ENCODE peak calls at places on chromosomes 5 and 9, in ten cellular contexts. Q is HFF-Myc, X is germinal center, C is B cell, H is D341Med, W is brain microvascular endothelial cell, I is naive B cell, N is ELF-1, A is mucosa of gallbladder, F is adrenal gland. V is an unnamed sample.

GRCh38 chr5:72815580-72816296 is 723 bp upstream of the TNPO1 start:
- DNase-seq in Q (no peak), X (peak; percentile 54), C (peak; percentile 50), H (no peak), W (no peak), I (no peak), N (no peak), A (no peak), F (no peak), V (no peak)

GRCh38 chr5:145975001-145975360 is 38.6 kb downstream of the SH3RF2 start:
- DNase-seq in Q (no peak), X (no peak), C (no peak), H (no peak), W (no peak), I (no peak), N (no peak), A (no peak), F (no peak), V (no peak)

GRCh38 chr5:1505506-1506241 is 18.1 kb downstream of the LPCAT1 start:
- DNase-seq in Q (no peak), X (no peak), C (no peak), H (peak; percentile 75), W (no peak), I (no peak), N (no peak), A (no peak), F (no peak), V (no peak)

GRCh38 chr5:151770383-151771258 is 1.1 kb upstream of the G3BP1 start:
- DNase-seq in Q (peak; percentile 31), X (peak; percentile 59), C (peak; percentile 66), H (peak; percentile 67), W (peak; percentile 73), I (no peak), N (peak; percentile 89), A (peak; percentile 71), F (peak; percentile 84), V (peak; percentile 51)

GRCh38 chr5:68070641-68071191 is 144.8 kb upstream of the PIK3R1 start:
- DNase-seq in Q (no peak), X (peak; percentile 4), C (no peak), H (no peak), W (no peak), I (no peak), N (no peak), A (no peak), F (no peak), V (peak; percentile 56)

GRCh38 chr9:134188421-134189166 is 24.2 kb upstream of the RNU6ATAC start:
- DNase-seq in Q (no peak), X (no peak), C (peak; percentile 15), H (peak; percentile 75), W (no peak), I (no peak), N (no peak), A (no peak), F (peak; percentile 32), V (no peak)

GRCh38 chr9:109460576-109460975 is 37.5 kb downstream of the PTPN3 start:
- DNase-seq in Q (no peak), X (no peak), C (no peak), H (no peak), W (no peak), I (no peak), N (no peak), A (no peak), F (no peak), V (no peak)

GRCh38 chr5:127833999-127834953 is 131.1 kb downstream of the CCDC192 start:
- DNase-seq in Q (no peak), X (no peak), C (no peak), H (no peak), W (no peak), I (no peak), N (no peak), A (no peak), F (no peak), V (no peak)

GRCh38 chr5:86542532-86542931 is 75.2 kb upstream of the COX7C start:
- DNase-seq in Q (no peak), X (no peak), C (no peak), H (no peak), W (no peak), I (no peak), N (no peak), A (no peak), F (no peak), V (no peak)

GRCh38 chr9:127943746-127944145 is 6.1 kb upstream of the DPM2 start:
- DNase-seq in Q (no peak), X (peak; percentile 78), C (peak; percentile 85), H (peak; percentile 93), W (peak; percentile 62), I (peak; percentile 73), N (peak; percentile 90), A (peak; percentile 80), F (peak; percentile 87), V (peak; percentile 86)

GRCh38 chr9:135083241-135083810 is 4.1 kb upstream of the OLFM1 start:
- DNase-seq in Q (no peak), X (no peak), C (no peak), H (no peak), W (no peak), I (no peak), N (no peak), A (no peak), F (no peak), V (no peak)

GRCh38 chr9:134755221-134755907 is 113.8 kb downstream of the COL5A1 start:
- DNase-seq in Q (no peak), X (no peak), C (no peak), H (no peak), W (no peak), I (no peak), N (no peak), A (no peak), F (no peak), V (no peak)

GRCh38 chr5:92580814-92581213 is 1000.2 kb downstream of the NR2F1-AS1 start:
- DNase-seq in Q (no peak), X (no peak), C (no peak), H (no peak), W (no peak), I (no peak), N (no peak), A (no peak), F (no peak), V (no peak)

GRCh38 chr9:134204041-134204440 is 39.7 kb upstream of the RNU6ATAC start:
- DNase-seq in Q (no peak), X (no peak), C (no peak), H (no peak), W (no peak), I (no peak), N (no peak), A (no peak), F (no peak), V (no peak)

GRCh38 chr5:20572560-20572959 is 584.6 kb upstream of the CDH18 start:
- DNase-seq in Q (no peak), X (no peak), C (no peak), H (no peak), W (no peak), I (no peak), N (no peak), A (no peak), F (no peak), V (no peak)

GRCh38 chr9:29211681-29212589 is 1638.7 kb upstream of the C9orf72 start:
- DNase-seq in Q (no peak), X (peak; percentile 55), C (peak; percentile 64), H (peak; percentile 91), W (no peak), I (no peak), N (peak; percentile 65), A (peak; percentile 35), F (peak; percentile 35), V (peak; percentile 80)

GRCh38 chr5:129904102-129904666 is at the start of gene CHSY3:
- DNase-seq in Q (no peak), X (peak; percentile 22), C (no peak), H (peak; percentile 87), W (peak; percentile 63), I (no peak), N (peak; percentile 75), A (peak; percentile 83), F (peak; percentile 78), V (peak; percentile 32)

GRCh38 chr9:92590386-92590785 is 54.6 kb upstream of the ECM2 start:
- DNase-seq in Q (no peak), X (no peak), C (no peak), H (no peak), W (no peak), I (no peak), N (no peak), A (peak; percentile 53), F (peak; percentile 45), V (no peak)

GRCh38 chr5:133938932-133939331 is 29.5 kb downstream of the C5orf15 start:
- DNase-seq in Q (no peak), X (no peak), C (no peak), H (no peak), W (no peak), I (peak; percentile 69), N (no peak), A (peak; percentile 29), F (no peak), V (no peak)

GRCh38 chr5:94623026-94623425 is 4.6 kb downstream of the SLF1 start:
- DNase-seq in Q (no peak), X (no peak), C (no peak), H (no peak), W (no peak), I (no peak), N (no peak), A (no peak), F (no peak), V (no peak)

GRCh38 chr9:112179816-112180215 is 4.7 kb upstream of the SUSD1 start:
- DNase-seq in Q (no peak), X (no peak), C (no peak), H (no peak), W (no peak), I (no peak), N (no peak), A (no peak), F (no peak), V (no peak)

GRCh38 chr5:96807099-96807654 is 568 bp downstream of the ERAP1 start:
- DNase-seq in Q (peak; percentile 14), X (peak; percentile 61), C (peak; percentile 72), H (peak; percentile 86), W (peak; percentile 35), I (no peak), N (peak; percentile 46), A (peak; percentile 69), F (peak; percentile 83), V (peak; percentile 66)

GRCh38 chr9:99299214-99300102 is 77.4 kb downstream of the SEC61B start:
- DNase-seq in Q (peak; percentile 20), X (no peak), C (no peak), H (peak; percentile 45), W (peak; percentile 66), I (no peak), N (no peak), A (no peak), F (peak; percentile 29), V (no peak)

GRCh38 chr5:168658394-168658793 is 79.2 kb upstream of the PANK3 start:
- DNase-seq in Q (no peak), X (no peak), C (no peak), H (no peak), W (no peak), I (no peak), N (no peak), A (no peak), F (no peak), V (no peak)

GRCh38 chr5:38796000-38796738 is 49.6 kb upstream of the OSMR start:
- DNase-seq in Q (no peak), X (no peak), C (no peak), H (no peak), W (no peak), I (no peak), N (no peak), A (no peak), F (no peak), V (no peak)

GRCh38 chr9:114278881-114279570 is 43.9 kb upstream of the ORM1 start:
- DNase-seq in Q (peak; percentile 47), X (no peak), C (no peak), H (peak; percentile 6), W (peak; percentile 69), I (no peak), N (peak; percentile 45), A (no peak), F (no peak), V (no peak)

GRCh38 chr9:95574176-95574575 is 57.4 kb upstream of the PTCH1 start:
- DNase-seq in Q (no peak), X (no peak), C (no peak), H (no peak), W (no peak), I (no peak), N (no peak), A (no peak), F (no peak), V (no peak)

GRCh38 chr9:127548352-127548878 is 63.7 kb upstream of the STXBP1 start:
- DNase-seq in Q (no peak), X (no peak), C (no peak), H (no peak), W (no peak), I (no peak), N (no peak), A (peak; percentile 61), F (no peak), V (no peak)